ENCODE peak calls at places on chromosomes 13 and 19, in seven cellular contexts. M, K, N, T, H, R and W are unnamed samples.

GRCh38 chr13:42345367-42345766 is 73.4 kb downstream of the AKAP11 start:
- DNase-seq in M (no peak), K (no peak), N (no peak), T (no peak), H (no peak), R (no peak), W (no peak)

GRCh38 chr19:964761-965694 is 19.1 kb upstream of the WDR18 start:
- DNase-seq in M (no peak), K (no peak), N (no peak), T (no peak), H (no peak), R (no peak), W (no peak)

GRCh38 chr19:34578173-34578572 is 96.6 kb downstream of the WTIP start:
- DNase-seq in M (no peak), K (no peak), N (no peak), T (no peak), H (no peak), R (no peak), W (no peak)

GRCh38 chr13:108218044-108218974 is at the start of gene ABHD13:
- DNase-seq in M (peak), K (peak), N (peak), T (peak), H (peak), R (peak), W (peak)

GRCh38 chr19:45059258-45059965 is 16.9 kb downstream of the ZNF296 start:
- DNase-seq in M (peak), K (peak), N (peak), T (peak), H (peak), R (peak), W (no peak)

GRCh38 chr19:53982056-53982455 is 9.4 kb upstream of the CACNG6 start:
- DNase-seq in M (no peak), K (no peak), N (no peak), T (no peak), H (no peak), R (no peak), W (no peak)

GRCh38 chr19:4866595-4867424 is 657 bp downstream of the PLIN3 start:
- DNase-seq in M (no peak), K (no peak), N (peak), T (peak), H (peak), R (no peak), W (no peak)

GRCh38 chr19:38274734-38275133 is 10.4 kb downstream of the SPINT2 start:
- DNase-seq in M (no peak), K (no peak), N (no peak), T (no peak), H (no peak), R (peak), W (no peak)

GRCh38 chr13:30329009-30329585 is 21.7 kb upstream of the KATNAL1 start:
- DNase-seq in M (no peak), K (peak), N (no peak), T (no peak), H (no peak), R (no peak), W (no peak)

GRCh38 chr19:34366670-34367423 is 1.9 kb downstream of the GPI start:
- DNase-seq in M (no peak), K (no peak), N (no peak), T (no peak), H (no peak), R (no peak), W (no peak)

GRCh38 chr13:113723400-113724015 is 35.5 kb upstream of the TMEM255B start:
- DNase-seq in M (no peak), K (no peak), N (no peak), T (no peak), H (no peak), R (peak), W (no peak)

GRCh38 chr13:45817833-45818232 is 33.7 kb downstream of the SIAH3 start:
- DNase-seq in M (no peak), K (no peak), N (no peak), T (no peak), H (no peak), R (no peak), W (no peak)